ENCODE peak calls at places on chromosomes 12 and 14, in nine cellular contexts. One of them, this sample, is unnamed.
A peak's percentile ranks its signal among the peaks of the same experiment; 100 is the strongest.

GRCh38 chr12:114414031-114414865 is 8.3 kb upstream of the TBX5 start:
- DNase-seq in iPS DF 19.7: no peak
- DNase-seq in CD8-positive, alpha-beta memory T cell: no peak
- DNase-seq in iPS-NIHi11: no peak
- DNase-seq in H4: no peak
- DNase-seq in left ventricle myocardium superior: no peak
- DNase-seq in mucosa of descending colon: no peak
- DNase-seq in NCI-H1105 treated with DMSO at 0.1 percent for 48 hours: no peak
- DNase-seq in Peyer's patch: no peak
- DNase-seq in this sample: no peak

GRCh38 chr12:107992870-107993451 is 136.1 kb upstream of the WSCD2 start:
- DNase-seq in iPS-NIHi11: peak; percentile 68
- DNase-seq in iPS DF 19.7: peak; percentile 35
- DNase-seq in left ventricle myocardium superior: no peak
- DNase-seq in mucosa of descending colon: no peak
- DNase-seq in NCI-H1105 treated with DMSO at 0.1 percent for 48 hours: peak; percentile 46
- DNase-seq in CD8-positive, alpha-beta memory T cell: no peak
- DNase-seq in Peyer's patch: no peak
- DNase-seq in H4: peak; percentile 62
- DNase-seq in this sample: no peak

GRCh38 chr14:75553761-75554160 is 24.7 kb upstream of the FLVCR2 start:
- DNase-seq in iPS DF 19.7: no peak
- DNase-seq in Peyer's patch: no peak
- DNase-seq in CD8-positive, alpha-beta memory T cell: no peak
- DNase-seq in NCI-H1105 treated with DMSO at 0.1 percent for 48 hours: no peak
- DNase-seq in iPS-NIHi11: no peak
- DNase-seq in H4: no peak
- DNase-seq in left ventricle myocardium superior: no peak
- DNase-seq in mucosa of descending colon: no peak
- DNase-seq in this sample: no peak

GRCh38 chr14:54814076-54814475 is 88.5 kb downstream of the GCH1 start:
- DNase-seq in CD8-positive, alpha-beta memory T cell: no peak
- DNase-seq in NCI-H1105 treated with DMSO at 0.1 percent for 48 hours: no peak
- DNase-seq in iPS-NIHi11: peak; percentile 44
- DNase-seq in left ventricle myocardium superior: no peak
- DNase-seq in mucosa of descending colon: no peak
- DNase-seq in Peyer's patch: no peak
- DNase-seq in H4: peak; percentile 48
- DNase-seq in iPS DF 19.7: no peak
- DNase-seq in this sample: peak; percentile 38

GRCh38 chr14:32657081-32657480 is 281.6 kb upstream of the NPAS3 start:
- DNase-seq in iPS-NIHi11: peak; percentile 6
- DNase-seq in iPS DF 19.7: no peak
- DNase-seq in mucosa of descending colon: no peak
- DNase-seq in Peyer's patch: peak; percentile 49
- DNase-seq in left ventricle myocardium superior: no peak
- DNase-seq in H4: peak; percentile 82
- DNase-seq in CD8-positive, alpha-beta memory T cell: no peak
- DNase-seq in NCI-H1105 treated with DMSO at 0.1 percent for 48 hours: no peak
- DNase-seq in this sample: no peak

GRCh38 chr14:65840786-65841185 is 428.3 kb downstream of the FUT8 start:
- DNase-seq in NCI-H1105 treated with DMSO at 0.1 percent for 48 hours: no peak
- DNase-seq in H4: no peak
- DNase-seq in iPS DF 19.7: no peak
- DNase-seq in CD8-positive, alpha-beta memory T cell: no peak
- DNase-seq in Peyer's patch: no peak
- DNase-seq in mucosa of descending colon: no peak
- DNase-seq in iPS-NIHi11: no peak
- DNase-seq in left ventricle myocardium superior: no peak
- DNase-seq in this sample: no peak

GRCh38 chr14:101022121-101022520 is 118.6 kb upstream of the RTL1 start:
- DNase-seq in NCI-H1105 treated with DMSO at 0.1 percent for 48 hours: no peak
- DNase-seq in CD8-positive, alpha-beta memory T cell: no peak
- DNase-seq in iPS-NIHi11: no peak
- DNase-seq in Peyer's patch: peak; percentile 11
- DNase-seq in left ventricle myocardium superior: peak; percentile 9
- DNase-seq in mucosa of descending colon: no peak
- DNase-seq in iPS DF 19.7: no peak
- DNase-seq in H4: no peak
- DNase-seq in this sample: no peak

GRCh38 chr12:95114766-95115450 is 41.5 kb upstream of the NR2C1 start:
- DNase-seq in mucosa of descending colon: no peak
- DNase-seq in H4: no peak
- DNase-seq in iPS-NIHi11: no peak
- DNase-seq in CD8-positive, alpha-beta memory T cell: no peak
- DNase-seq in left ventricle myocardium superior: no peak
- DNase-seq in NCI-H1105 treated with DMSO at 0.1 percent for 48 hours: no peak
- DNase-seq in Peyer's patch: no peak
- DNase-seq in iPS DF 19.7: no peak
- DNase-seq in this sample: no peak

GRCh38 chr12:71671311-71671710 is 7.2 kb downstream of the THAP2 start:
- DNase-seq in left ventricle myocardium superior: no peak
- DNase-seq in mucosa of descending colon: no peak
- DNase-seq in Peyer's patch: no peak
- DNase-seq in H4: no peak
- DNase-seq in NCI-H1105 treated with DMSO at 0.1 percent for 48 hours: no peak
- DNase-seq in iPS-NIHi11: no peak
- DNase-seq in iPS DF 19.7: no peak
- DNase-seq in CD8-positive, alpha-beta memory T cell: no peak
- DNase-seq in this sample: no peak

GRCh38 chr12:29229158-29229505 is 80.1 kb downstream of the FAR2 start:
- DNase-seq in Peyer's patch: no peak
- DNase-seq in iPS DF 19.7: no peak
- DNase-seq in left ventricle myocardium superior: no peak
- DNase-seq in iPS-NIHi11: no peak
- DNase-seq in mucosa of descending colon: no peak
- DNase-seq in NCI-H1105 treated with DMSO at 0.1 percent for 48 hours: no peak
- DNase-seq in CD8-positive, alpha-beta memory T cell: no peak
- DNase-seq in H4: no peak
- DNase-seq in this sample: no peak

GRCh38 chr12:123513805-123514204 is 19.7 kb downstream of the RILPL1 start:
- DNase-seq in CD8-positive, alpha-beta memory T cell: no peak
- DNase-seq in left ventricle myocardium superior: peak; percentile 42
- DNase-seq in iPS DF 19.7: no peak
- DNase-seq in iPS-NIHi11: no peak
- DNase-seq in NCI-H1105 treated with DMSO at 0.1 percent for 48 hours: no peak
- DNase-seq in Peyer's patch: no peak
- DNase-seq in mucosa of descending colon: no peak
- DNase-seq in H4: no peak
- DNase-seq in this sample: no peak

GRCh38 chr12:57005980-57006808 is at the start of gene ZBTB39:
- DNase-seq in H4: no peak
- DNase-seq in CD8-positive, alpha-beta memory T cell: peak; percentile 78
- DNase-seq in iPS-NIHi11: peak; percentile 98
- DNase-seq in iPS DF 19.7: no peak
- DNase-seq in left ventricle myocardium superior: peak; percentile 82
- DNase-seq in NCI-H1105 treated with DMSO at 0.1 percent for 48 hours: peak; percentile 39
- DNase-seq in Peyer's patch: peak; percentile 74
- DNase-seq in mucosa of descending colon: peak; percentile 80
- DNase-seq in this sample: peak; percentile 31

GRCh38 chr14:35044939-35045797 is 904 bp upstream of the FAM177A1 start:
- DNase-seq in left ventricle myocardium superior: no peak
- DNase-seq in iPS DF 19.7: no peak
- DNase-seq in Peyer's patch: no peak
- DNase-seq in NCI-H1105 treated with DMSO at 0.1 percent for 48 hours: no peak
- DNase-seq in H4: no peak
- DNase-seq in iPS-NIHi11: no peak
- DNase-seq in mucosa of descending colon: no peak
- DNase-seq in CD8-positive, alpha-beta memory T cell: no peak
- DNase-seq in this sample: no peak

GRCh38 chr12:9866786-9867379 is 2.3 kb downstream of the CLEC2B start:
- DNase-seq in iPS-NIHi11: no peak
- DNase-seq in CD8-positive, alpha-beta memory T cell: no peak
- DNase-seq in left ventricle myocardium superior: no peak
- DNase-seq in NCI-H1105 treated with DMSO at 0.1 percent for 48 hours: no peak
- DNase-seq in H4: no peak
- DNase-seq in mucosa of descending colon: no peak
- DNase-seq in iPS DF 19.7: no peak
- DNase-seq in Peyer's patch: no peak
- DNase-seq in this sample: no peak

GRCh38 chr14:54730156-54730961 is 163.4 kb downstream of the SAMD4A start:
- DNase-seq in Peyer's patch: peak; percentile 68
- DNase-seq in left ventricle myocardium superior: no peak
- DNase-seq in NCI-H1105 treated with DMSO at 0.1 percent for 48 hours: no peak
- DNase-seq in mucosa of descending colon: no peak
- DNase-seq in iPS-NIHi11: no peak
- DNase-seq in iPS DF 19.7: no peak
- DNase-seq in CD8-positive, alpha-beta memory T cell: no peak
- DNase-seq in H4: peak; percentile 28
- DNase-seq in this sample: peak; percentile 29

GRCh38 chr12:27000962-27001361 is 13.2 kb downstream of the TM7SF3 start:
- DNase-seq in NCI-H1105 treated with DMSO at 0.1 percent for 48 hours: no peak
- DNase-seq in CD8-positive, alpha-beta memory T cell: no peak
- DNase-seq in Peyer's patch: no peak
- DNase-seq in left ventricle myocardium superior: no peak
- DNase-seq in iPS-NIHi11: no peak
- DNase-seq in iPS DF 19.7: no peak
- DNase-seq in mucosa of descending colon: no peak
- DNase-seq in H4: no peak
- DNase-seq in this sample: no peak

GRCh38 chr12:121916719-121917118 is 1.7 kb upstream of the CFAP251 start:
- DNase-seq in mucosa of descending colon: no peak
- DNase-seq in left ventricle myocardium superior: no peak
- DNase-seq in CD8-positive, alpha-beta memory T cell: no peak
- DNase-seq in Peyer's patch: no peak
- DNase-seq in iPS DF 19.7: no peak
- DNase-seq in iPS-NIHi11: no peak
- DNase-seq in NCI-H1105 treated with DMSO at 0.1 percent for 48 hours: no peak
- DNase-seq in H4: no peak
- DNase-seq in this sample: no peak